ENCODE peak calls at places on chromosomes 4 and X, in four cellular contexts. One of them, this sample, is unnamed.

GRCh38 chr4:22389240-22389871 is 126.5 kb downstream of the ADGRA3 start:
- DNase-seq in stimulated activated naive B cell treated with anti-CD40 and anti-IgM and Interleukin-4, amounts not matched to agents 10 μg/mL and 1 μg/mL and 100 μg/mL, for 72 hours: peak
- DNase-seq in aorta: peak
- DNase-seq in D341Med: peak
- DNase-seq in this sample: no peak

GRCh38 chrX:111090458-111090857 is 5.5 kb upstream of the PAK3 start:
- DNase-seq in stimulated activated naive B cell treated with anti-CD40 and anti-IgM and Interleukin-4, amounts not matched to agents 10 μg/mL and 1 μg/mL and 100 μg/mL, for 72 hours: no peak
- DNase-seq in D341Med: no peak
- DNase-seq in aorta: no peak
- DNase-seq in this sample: no peak

GRCh38 chr4:141410839-141411238 is 190.1 kb downstream of the ZNF330 start:
- DNase-seq in aorta: no peak
- DNase-seq in stimulated activated naive B cell treated with anti-CD40 and anti-IgM and Interleukin-4, amounts not matched to agents 10 μg/mL and 1 μg/mL and 100 μg/mL, for 72 hours: no peak
- DNase-seq in D341Med: no peak
- DNase-seq in this sample: no peak

GRCh38 chr4:22514431-22514830 is 1.4 kb downstream of the ADGRA3 start:
- DNase-seq in stimulated activated naive B cell treated with anti-CD40 and anti-IgM and Interleukin-4, amounts not matched to agents 10 μg/mL and 1 μg/mL and 100 μg/mL, for 72 hours: no peak
- DNase-seq in aorta: no peak
- DNase-seq in D341Med: no peak
- DNase-seq in this sample: no peak

GRCh38 chrX:56232221-56233082 is at the start of gene KLF8:
- DNase-seq in aorta: peak
- DNase-seq in D341Med: no peak
- DNase-seq in stimulated activated naive B cell treated with anti-CD40 and anti-IgM and Interleukin-4, amounts not matched to agents 10 μg/mL and 1 μg/mL and 100 μg/mL, for 72 hours: peak
- DNase-seq in this sample: no peak

GRCh38 chr4:80614319-80614718 is 278.8 kb downstream of the CFAP299 start:
- DNase-seq in aorta: no peak
- DNase-seq in D341Med: no peak
- DNase-seq in stimulated activated naive B cell treated with anti-CD40 and anti-IgM and Interleukin-4, amounts not matched to agents 10 μg/mL and 1 μg/mL and 100 μg/mL, for 72 hours: no peak
- DNase-seq in this sample: no peak

GRCh38 chrX:101429934-101430333 is 21.9 kb downstream of the HNRNPH2 start:
- DNase-seq in aorta: no peak
- DNase-seq in stimulated activated naive B cell treated with anti-CD40 and anti-IgM and Interleukin-4, amounts not matched to agents 10 μg/mL and 1 μg/mL and 100 μg/mL, for 72 hours: no peak
- DNase-seq in D341Med: no peak
- DNase-seq in this sample: no peak

GRCh38 chrX:109732319-109732779 is 708 bp downstream of the ACSL4 start:
- DNase-seq in stimulated activated naive B cell treated with anti-CD40 and anti-IgM and Interleukin-4, amounts not matched to agents 10 μg/mL and 1 μg/mL and 100 μg/mL, for 72 hours: no peak
- DNase-seq in D341Med: peak
- DNase-seq in aorta: no peak
- DNase-seq in this sample: no peak

GRCh38 chrX:78710146-78710545 is 37.4 kb upstream of the LPAR4 start:
- DNase-seq in aorta: no peak
- DNase-seq in stimulated activated naive B cell treated with anti-CD40 and anti-IgM and Interleukin-4, amounts not matched to agents 10 μg/mL and 1 μg/mL and 100 μg/mL, for 72 hours: no peak
- DNase-seq in D341Med: no peak
- DNase-seq in this sample: no peak

GRCh38 chr4:69748176-69748575 is 12.2 kb downstream of the SULT1B1 start:
- DNase-seq in aorta: no peak
- DNase-seq in stimulated activated naive B cell treated with anti-CD40 and anti-IgM and Interleukin-4, amounts not matched to agents 10 μg/mL and 1 μg/mL and 100 μg/mL, for 72 hours: no peak
- DNase-seq in D341Med: no peak
- DNase-seq in this sample: no peak

GRCh38 chr4:126375462-126376054 is 1060.8 kb downstream of the FAT4 start:
- DNase-seq in D341Med: no peak
- DNase-seq in aorta: no peak
- DNase-seq in stimulated activated naive B cell treated with anti-CD40 and anti-IgM and Interleukin-4, amounts not matched to agents 10 μg/mL and 1 μg/mL and 100 μg/mL, for 72 hours: no peak
- DNase-seq in this sample: no peak

GRCh38 chr4:167129146-167129545 is 105.1 kb downstream of the SPOCK3 start:
- DNase-seq in D341Med: no peak
- DNase-seq in aorta: no peak
- DNase-seq in stimulated activated naive B cell treated with anti-CD40 and anti-IgM and Interleukin-4, amounts not matched to agents 10 μg/mL and 1 μg/mL and 100 μg/mL, for 72 hours: no peak
- DNase-seq in this sample: no peak

GRCh38 chr4:168507178-168507577 is 10.3 kb downstream of the PALLD start:
- DNase-seq in aorta: peak
- DNase-seq in stimulated activated naive B cell treated with anti-CD40 and anti-IgM and Interleukin-4, amounts not matched to agents 10 μg/mL and 1 μg/mL and 100 μg/mL, for 72 hours: no peak
- DNase-seq in D341Med: no peak
- DNase-seq in this sample: no peak

GRCh38 chr4:88775529-88775928 is 77.9 kb upstream of the NAP1L5 start:
- DNase-seq in D341Med: no peak
- DNase-seq in aorta: no peak
- DNase-seq in stimulated activated naive B cell treated with anti-CD40 and anti-IgM and Interleukin-4, amounts not matched to agents 10 μg/mL and 1 μg/mL and 100 μg/mL, for 72 hours: no peak
- DNase-seq in this sample: no peak

GRCh38 chrX:34557733-34558132 is 99.4 kb downstream of the TMEM47 start:
- DNase-seq in stimulated activated naive B cell treated with anti-CD40 and anti-IgM and Interleukin-4, amounts not matched to agents 10 μg/mL and 1 μg/mL and 100 μg/mL, for 72 hours: no peak
- DNase-seq in aorta: no peak
- DNase-seq in D341Med: no peak
- DNase-seq in this sample: no peak

GRCh38 chrX:79182616-79183015 is 38.1 kb downstream of the GPR174 start:
- DNase-seq in stimulated activated naive B cell treated with anti-CD40 and anti-IgM and Interleukin-4, amounts not matched to agents 10 μg/mL and 1 μg/mL and 100 μg/mL, for 72 hours: peak
- DNase-seq in D341Med: no peak
- DNase-seq in aorta: no peak
- DNase-seq in this sample: peak

GRCh38 chr4:186676531-186677158 is 47.0 kb downstream of the FAT1 start:
- DNase-seq in aorta: no peak
- DNase-seq in D341Med: no peak
- DNase-seq in stimulated activated naive B cell treated with anti-CD40 and anti-IgM and Interleukin-4, amounts not matched to agents 10 μg/mL and 1 μg/mL and 100 μg/mL, for 72 hours: no peak
- DNase-seq in this sample: no peak